ENCODE peak calls at places on chromosomes 13 and 19, in five cellular contexts. One of them, this sample, is unnamed. For H3K4me1, the result is how much of the 10 kb centered on the place peaks cover.

GRCh38 chr19:289651-290538 is 1.3 kb downstream of the PLPP2 start:
- DNase-seq in heart right ventricle: no peak
- DNase-seq in MM.1S: peak
- DNase-seq in ascending aorta: no peak
- DNase-seq in left ventricle myocardium inferior: no peak
- DNase-seq in this sample: no peak

GRCh38 chr13:31249140-31249539 is 49.4 kb downstream of the B3GLCT start:
- DNase-seq in heart right ventricle: no peak
- DNase-seq in MM.1S: no peak
- DNase-seq in ascending aorta: no peak
- DNase-seq in left ventricle myocardium inferior: no peak
- DNase-seq in this sample: no peak

GRCh38 chr19:32317045-32317444 is 28.4 kb upstream of the ZNF507 start:
- DNase-seq in heart right ventricle: no peak
- DNase-seq in MM.1S: no peak
- DNase-seq in ascending aorta: no peak
- DNase-seq in left ventricle myocardium inferior: no peak
- DNase-seq in this sample: no peak

GRCh38 chr19:18674616-18675015 is 8.9 kb upstream of the CRTC1 start:
- DNase-seq in heart right ventricle: peak
- DNase-seq in MM.1S: no peak
- DNase-seq in ascending aorta: no peak
- DNase-seq in left ventricle myocardium inferior: peak
- DNase-seq in this sample: no peak

GRCh38 chr13:78190296-78190695 is 271.7 kb upstream of the EDNRB start:
- DNase-seq in heart right ventricle: no peak
- DNase-seq in MM.1S: no peak
- DNase-seq in ascending aorta: no peak
- DNase-seq in left ventricle myocardium inferior: no peak
- DNase-seq in this sample: no peak

GRCh38 chr13:43567608-43568007 is 219.2 kb downstream of the ENOX1 start:
- DNase-seq in heart right ventricle: no peak
- DNase-seq in MM.1S: no peak
- DNase-seq in ascending aorta: no peak
- DNase-seq in left ventricle myocardium inferior: no peak
- DNase-seq in this sample: no peak

GRCh38 chr13:52454825-52455676 is at the start of gene CKAP2:
- DNase-seq in heart right ventricle: peak
- DNase-seq in MM.1S: peak
- DNase-seq in ascending aorta: peak
- DNase-seq in left ventricle myocardium inferior: peak
- DNase-seq in this sample: peak

GRCh38 chr13:96940961-96941360 is 53.3 kb downstream of the OXGR1 start:
- DNase-seq in heart right ventricle: no peak
- DNase-seq in MM.1S: no peak
- DNase-seq in ascending aorta: no peak
- DNase-seq in left ventricle myocardium inferior: no peak
- DNase-seq in this sample: no peak

GRCh38 chr13:61162636-61163035 is 253.0 kb downstream of the PCDH20 start:
- DNase-seq in heart right ventricle: no peak
- DNase-seq in MM.1S: no peak
- DNase-seq in ascending aorta: no peak
- DNase-seq in left ventricle myocardium inferior: no peak
- DNase-seq in this sample: no peak

GRCh38 chr13:51380269-51380668 is 40.8 kb downstream of the SERPINE3 start:
- DNase-seq in heart right ventricle: no peak
- DNase-seq in MM.1S: no peak
- DNase-seq in ascending aorta: no peak
- DNase-seq in left ventricle myocardium inferior: no peak
- DNase-seq in this sample: no peak

GRCh38 chr13:23087884-23088283 is 92.9 kb upstream of the SGCG start:
- DNase-seq in heart right ventricle: no peak
- DNase-seq in MM.1S: no peak
- DNase-seq in ascending aorta: no peak
- DNase-seq in left ventricle myocardium inferior: no peak
- DNase-seq in this sample: no peak

GRCh38 chr19:1232652-1233360 is 5.0 kb downstream of the CBARP start:
- DNase-seq in heart right ventricle: no peak
- DNase-seq in MM.1S: no peak
- DNase-seq in ascending aorta: no peak
- DNase-seq in left ventricle myocardium inferior: no peak
- DNase-seq in this sample: no peak

GRCh38 chr13:74575729-74576125 is 441.5 kb upstream of the KLF12 start:
- DNase-seq in heart right ventricle: peak
- DNase-seq in MM.1S: peak
- DNase-seq in ascending aorta: peak
- DNase-seq in left ventricle myocardium inferior: peak
- DNase-seq in this sample: peak

GRCh38 chr13:20182231-20182846 is 10.4 kb downstream of the GJB2 start:
- DNase-seq in heart right ventricle: no peak
- DNase-seq in MM.1S: peak
- DNase-seq in ascending aorta: no peak
- DNase-seq in left ventricle myocardium inferior: no peak
- DNase-seq in this sample: no peak

GRCh38 chr13:109786457-109787134 is at the start of gene IRS2:
- DNase-seq in heart right ventricle: peak
- DNase-seq in MM.1S: peak
- DNase-seq in ascending aorta: peak
- DNase-seq in left ventricle myocardium inferior: peak
- DNase-seq in this sample: peak

GRCh38 chr19:50725218-50725931 is 2.2 kb downstream of the CLEC11A start:
- DNase-seq in heart right ventricle: no peak
- DNase-seq in MM.1S: no peak
- DNase-seq in ascending aorta: no peak
- DNase-seq in left ventricle myocardium inferior: no peak
- DNase-seq in this sample: no peak

GRCh38 chr19:3821857-3822364 is 35.7 kb upstream of the MATK start:
- DNase-seq in heart right ventricle: peak
- DNase-seq in MM.1S: peak
- DNase-seq in ascending aorta: no peak
- DNase-seq in left ventricle myocardium inferior: peak
- DNase-seq in this sample: peak

GRCh38 chr13:66915596-66916185 is 314.4 kb downstream of the PCDH9 start:
- DNase-seq in heart right ventricle: no peak
- DNase-seq in MM.1S: no peak
- DNase-seq in ascending aorta: no peak
- DNase-seq in left ventricle myocardium inferior: no peak
- DNase-seq in this sample: no peak

GRCh38 chr13:40304391-40304790 is 362.1 kb downstream of the FOXO1 start:
- DNase-seq in heart right ventricle: no peak
- DNase-seq in MM.1S: no peak
- DNase-seq in ascending aorta: no peak
- DNase-seq in left ventricle myocardium inferior: no peak
- DNase-seq in this sample: no peak

GRCh38 chr19:13633109-13633508 is 126.8 kb upstream of the CACNA1A start:
- DNase-seq in heart right ventricle: no peak
- DNase-seq in MM.1S: no peak
- DNase-seq in ascending aorta: no peak
- DNase-seq in left ventricle myocardium inferior: no peak
- DNase-seq in this sample: no peak

GRCh38 chr13:21074601-21075302 is 13.4 kb upstream of the LATS2 start:
- DNase-seq in heart right ventricle: peak
- DNase-seq in MM.1S: no peak
- DNase-seq in ascending aorta: no peak
- DNase-seq in left ventricle myocardium inferior: peak
- DNase-seq in this sample: no peak

GRCh38 chr13:46341112-46341711 is 45.8 kb downstream of the RUBCNL start:
- DNase-seq in heart right ventricle: no peak
- DNase-seq in MM.1S: no peak
- DNase-seq in ascending aorta: no peak
- DNase-seq in left ventricle myocardium inferior: no peak
- DNase-seq in this sample: no peak

GRCh38 chr13:25432686-25433085 is 60.9 kb downstream of the ATP8A2 start:
- DNase-seq in heart right ventricle: no peak
- DNase-seq in MM.1S: no peak
- DNase-seq in ascending aorta: no peak
- DNase-seq in left ventricle myocardium inferior: no peak
- DNase-seq in this sample: no peak

GRCh38 chr13:60335531-60335930 is 61.5 kb upstream of the TDRD3 start:
- DNase-seq in heart right ventricle: no peak
- DNase-seq in MM.1S: no peak
- DNase-seq in ascending aorta: no peak
- DNase-seq in left ventricle myocardium inferior: no peak
- DNase-seq in this sample: no peak

GRCh38 chr13:79097201-79097600 is 308.9 kb downstream of the RBM26 start:
- DNase-seq in heart right ventricle: no peak
- DNase-seq in MM.1S: no peak
- DNase-seq in ascending aorta: no peak
- DNase-seq in left ventricle myocardium inferior: no peak
- DNase-seq in this sample: no peak

GRCh38 chr19:44955500-44956439 is 590 bp downstream of the CLPTM1 start:
- DNase-seq in heart right ventricle: no peak
- DNase-seq in MM.1S: no peak
- DNase-seq in ascending aorta: no peak
- DNase-seq in left ventricle myocardium inferior: no peak
- DNase-seq in this sample: no peak

GRCh38 chr19:52638601-52639000 is 446 bp upstream of the ZNF83 start:
- DNase-seq in heart right ventricle: peak
- DNase-seq in MM.1S: no peak
- DNase-seq in ascending aorta: peak
- DNase-seq in left ventricle myocardium inferior: peak
- DNase-seq in this sample: peak

GRCh38 chr19:38362076-38362945 is 12.1 kb upstream of the PSMD8 start:
- DNase-seq in heart right ventricle: peak
- DNase-seq in MM.1S: peak
- DNase-seq in ascending aorta: peak
- DNase-seq in left ventricle myocardium inferior: peak
- DNase-seq in this sample: peak

GRCh38 chr19:16433986-16434385 is 37.8 kb downstream of the EPS15L1 start:
- DNase-seq in heart right ventricle: no peak
- DNase-seq in MM.1S: no peak
- DNase-seq in ascending aorta: no peak
- DNase-seq in left ventricle myocardium inferior: no peak
- DNase-seq in this sample: no peak

DNA sequence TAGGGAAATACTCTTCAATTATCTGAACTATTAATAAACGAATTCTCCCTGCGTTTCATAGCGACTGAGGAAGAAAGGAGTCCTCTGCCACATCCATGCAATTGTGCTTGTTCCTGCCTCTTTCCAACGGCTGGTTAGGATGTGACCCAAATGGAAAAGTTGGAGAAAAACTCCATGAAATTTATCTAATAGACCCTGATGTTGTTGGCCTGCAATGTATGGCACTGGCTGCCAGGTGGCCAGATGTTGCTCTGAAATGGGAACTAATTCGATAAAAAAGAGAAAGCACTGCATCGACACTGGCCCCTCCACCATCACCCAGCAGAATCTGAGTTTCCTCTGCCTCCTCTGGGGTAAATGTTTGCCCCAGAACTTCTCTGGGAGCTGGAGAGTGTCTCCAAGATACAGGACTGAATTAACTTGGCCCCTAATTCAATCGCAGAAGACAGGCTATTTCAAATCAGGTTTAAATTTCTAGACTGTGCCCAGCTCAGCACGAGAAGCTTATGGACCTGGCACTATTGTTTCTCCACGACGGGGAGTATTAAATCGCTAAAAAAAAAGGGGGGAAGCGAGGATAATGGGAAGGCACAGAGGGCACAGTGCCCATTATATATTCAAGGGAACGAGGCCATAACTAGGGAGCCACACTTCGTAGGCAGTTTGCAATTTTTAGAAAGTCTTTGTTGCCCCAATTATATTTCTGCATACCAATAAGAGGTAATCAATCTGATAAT is 103.9 kb downstream of the ZIC5 start:
- DNase-seq in heart right ventricle: no peak
- DNase-seq in MM.1S: no peak
- DNase-seq in ascending aorta: no peak
- DNase-seq in left ventricle myocardium inferior: no peak
- DNase-seq in this sample: no peak
- H3K4me1 ChIP-seq in heart right ventricle: under half
- H3K4me1 ChIP-seq in MM.1S: under half
- H3K4me1 ChIP-seq in ascending aorta: under half
- H3K4me1 ChIP-seq in left ventricle myocardium inferior: under half
- H3K4me1 ChIP-seq in this sample: under half

DNA sequence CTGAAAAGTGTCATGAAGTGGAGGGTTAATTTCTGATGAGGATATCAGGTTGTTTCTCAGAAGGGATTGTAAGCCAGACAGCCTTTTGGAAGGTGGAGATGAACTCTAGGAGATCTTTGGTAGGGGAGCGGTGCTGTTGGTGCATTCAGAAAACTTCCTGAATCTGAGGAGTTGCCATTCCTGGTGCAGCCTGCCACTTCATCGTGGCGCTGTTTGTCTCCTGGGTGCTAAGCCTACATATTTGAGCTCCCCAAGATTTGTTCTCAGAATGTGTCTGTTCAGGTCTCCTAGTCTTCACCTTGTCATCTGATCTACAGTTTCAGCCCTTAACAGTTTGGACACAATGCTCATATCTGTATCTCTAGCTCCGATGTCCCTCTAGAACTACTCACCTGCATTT is 285.6 kb downstream of the MTUS2 start:
- DNase-seq in heart right ventricle: no peak
- DNase-seq in MM.1S: no peak
- DNase-seq in ascending aorta: no peak
- DNase-seq in left ventricle myocardium inferior: no peak
- DNase-seq in this sample: no peak
- TF ChIP-seq CTCF in heart right ventricle: no peak
- TF ChIP-seq CTCF in MM.1S: no peak
- TF ChIP-seq CTCF in ascending aorta: peak
- TF ChIP-seq CTCF in left ventricle myocardium inferior: no peak
- TF ChIP-seq CTCF in this sample: no peak

DNA sequence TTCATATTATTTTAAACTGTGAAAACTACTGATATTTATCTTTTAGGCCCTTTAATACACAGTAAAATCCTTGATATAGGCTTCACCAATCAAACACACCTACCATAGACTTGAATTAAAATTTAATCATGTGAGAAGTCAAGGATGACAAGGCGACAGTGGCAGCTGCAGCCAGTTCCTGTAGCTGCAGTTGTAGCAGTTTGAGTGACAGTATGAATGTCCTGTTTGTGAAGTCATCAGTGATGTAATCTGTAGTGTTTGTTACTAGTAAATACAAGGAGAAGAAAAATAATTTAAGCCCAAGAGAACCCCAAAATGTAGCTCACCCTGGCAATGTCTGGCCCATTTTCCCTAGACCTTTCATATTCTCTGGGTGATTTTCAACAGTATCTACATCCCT is 897.0 kb downstream of the SLITRK6 start:
- DNase-seq in heart right ventricle: no peak
- DNase-seq in MM.1S: no peak
- DNase-seq in ascending aorta: no peak
- DNase-seq in left ventricle myocardium inferior: no peak
- DNase-seq in this sample: no peak
- H3K4me3 ChIP-seq in heart right ventricle: no peak
- H3K4me3 ChIP-seq in MM.1S: no peak
- H3K4me3 ChIP-seq in ascending aorta: no peak
- H3K4me3 ChIP-seq in left ventricle myocardium inferior: no peak
- H3K4me3 ChIP-seq in this sample: no peak

GRCh38 chr19:46201413-46202310 is 27.9 kb upstream of the IGFL1 start:
- DNase-seq in heart right ventricle: no peak
- DNase-seq in MM.1S: no peak
- DNase-seq in ascending aorta: no peak
- DNase-seq in left ventricle myocardium inferior: no peak
- DNase-seq in this sample: no peak
- H3K4me1 ChIP-seq in heart right ventricle: under half
- H3K4me1 ChIP-seq in MM.1S: under half
- H3K4me1 ChIP-seq in ascending aorta: under half
- H3K4me1 ChIP-seq in left ventricle myocardium inferior: under half
- H3K4me1 ChIP-seq in this sample: under half

GRCh38 chr19:29467824-29468401 is 57.9 kb upstream of the VSTM2B start:
- DNase-seq in heart right ventricle: no peak
- DNase-seq in MM.1S: peak
- DNase-seq in ascending aorta: no peak
- DNase-seq in left ventricle myocardium inferior: no peak
- DNase-seq in this sample: no peak
- TF ChIP-seq CTCF in heart right ventricle: no peak
- TF ChIP-seq CTCF in MM.1S: peak
- TF ChIP-seq CTCF in ascending aorta: no peak
- TF ChIP-seq CTCF in left ventricle myocardium inferior: no peak
- TF ChIP-seq CTCF in this sample: no peak